ENCODE peak calls at places on chromosomes 4 and X, in six cellular contexts. R, X, S, W, T and P are unnamed samples.

GRCh38 chr4:61994036-61994435 is 793.9 kb downstream of the ADGRL3 start:
- DNase-seq in T (no peak), W (no peak), X (no peak), R (no peak), S (no peak), P (no peak)

GRCh38 chrX:124504106-124504983 is 158.0 kb downstream of the SH2D1A start:
- DNase-seq in T (no peak), X (no peak), S (no peak), R (no peak), W (no peak), P (no peak)

GRCh38 chrX:18620349-18620748 is 51.6 kb downstream of the RS1 start:
- DNase-seq in T (no peak), X (no peak), R (no peak), S (no peak), W (no peak), P (no peak)

GRCh38 chrX:148316446-148316845 is 184.0 kb upstream of the AFF2 start:
- DNase-seq in W (no peak), S (no peak), X (no peak), R (no peak), T (no peak), P (no peak)

GRCh38 chr4:88439161-88439760 is 17.7 kb upstream of the HERC5 start:
- DNase-seq in R (no peak), W (no peak), T (no peak), X (no peak), S (no peak), P (no peak)

GRCh38 chr4:154622598-154622997 is 10.1 kb upstream of the FGG start:
- DNase-seq in T (no peak), X (no peak), S (peak; percentile 66), R (no peak), W (no peak), P (peak; percentile 49)

GRCh38 chrX:2894885-2895292 is 34.2 kb downstream of the ARSD start:
- DNase-seq in T (no peak), R (no peak), X (no peak), W (no peak), S (no peak), P (no peak)

GRCh38 chr4:7638984-7639789 is 204.5 kb upstream of the PSAPL1 start:
- DNase-seq in R (no peak), W (no peak), S (no peak), T (no peak), X (no peak), P (no peak)

GRCh38 chr4:30757357-30757756 is 37.2 kb downstream of the PCDH7 start:
- DNase-seq in X (no peak), R (no peak), T (no peak), S (no peak), W (no peak), P (no peak)

GRCh38 chr4:13615162-13615561 is 12.4 kb downstream of the BOD1L1 start:
- DNase-seq in X (no peak), T (no peak), R (no peak), W (no peak), S (no peak), P (no peak)

GRCh38 chrX:71098302-71098701 is 2.7 kb downstream of the FOXO4 start:
- DNase-seq in T (peak; percentile 61), X (peak; percentile 80), W (peak; percentile 76), R (peak; percentile 65), S (peak; percentile 60), P (peak; percentile 60)

GRCh38 chrX:17737707-17738001 is 361 bp downstream of the SCML1 start:
- DNase-seq in T (no peak), X (peak; percentile 12), W (peak; percentile 17), S (no peak), R (no peak), P (peak; percentile 25)

GRCh38 chr4:164935363-164935762 is 42.1 kb downstream of the TRIM61 start:
- DNase-seq in T (no peak), W (no peak), X (no peak), S (peak; percentile 40), R (no peak), P (peak; percentile 49)

GRCh38 chrX:152614786-152615185 is 22.9 kb upstream of the GABRQ start:
- DNase-seq in W (no peak), X (no peak), T (no peak), S (no peak), R (no peak), P (no peak)

GRCh38 chrX:136048446-136048845 is 63.2 kb downstream of the SLC9A6 start:
- DNase-seq in R (no peak), S (no peak), W (no peak), T (no peak), X (no peak), P (no peak)

GRCh38 chr4:24853142-24853541 is 57.8 kb downstream of the SOD3 start:
- DNase-seq in T (no peak), R (no peak), S (no peak), W (no peak), X (no peak), P (no peak)

GRCh38 chr4:38519671-38520070 is 144.3 kb upstream of the KLF3 start:
- DNase-seq in T (no peak), X (no peak), S (no peak), W (no peak), R (no peak), P (no peak)

GRCh38 chr4:177569443-177569842 is 127.2 kb upstream of the AGA start:
- DNase-seq in X (no peak), T (no peak), S (no peak), R (no peak), W (no peak), P (no peak)

GRCh38 chr4:58760737-58761136 is 1650.6 kb upstream of the IGFBP7 start:
- DNase-seq in S (no peak), W (no peak), R (no peak), X (no peak), T (no peak), P (no peak)

GRCh38 chr4:128654465-128654864 is 155.0 kb upstream of the JADE1 start:
- DNase-seq in X (no peak), T (no peak), W (no peak), S (no peak), R (no peak), P (no peak)

GRCh38 chr4:94758141-94758699 is 465 bp downstream of the BMPR1B start:
- DNase-seq in W (peak; percentile 10), R (peak; percentile 56), T (peak; percentile 49), S (no peak), X (no peak), P (peak; percentile 82)

GRCh38 chrX:12958059-12958458 is 16.9 kb upstream of the TMSB4X start:
- DNase-seq in X (no peak), T (no peak), W (no peak), S (peak; percentile 33), R (no peak), P (no peak)

GRCh38 chrX:2547746-2548145 is 47.0 kb upstream of the DHRSX start:
- DNase-seq in X (no peak), R (no peak), S (no peak), W (no peak), T (no peak), P (no peak)

GRCh38 chr4:16824278-16824806 is 74.1 kb downstream of the LDB2 start:
- DNase-seq in X (no peak), R (no peak), S (no peak), W (no peak), T (no peak), P (no peak)

GRCh38 chr4:87499415-87500106 is 29.6 kb downstream of the SPARCL1 start:
- DNase-seq in S (peak; percentile 48), W (no peak), X (no peak), T (no peak), R (no peak), P (no peak)

GRCh38 chrX:18674417-18674787 is 2.5 kb upstream of the RS1 start:
- DNase-seq in X (no peak), S (peak; percentile 36), T (peak; percentile 34), W (peak; percentile 35), R (peak; percentile 58), P (peak; percentile 35)

GRCh38 chr4:43990968-43991367 is 457.6 kb downstream of the KCTD8 start:
- DNase-seq in S (no peak), R (no peak), T (no peak), W (no peak), X (no peak), P (no peak)

GRCh38 chr4:88583643-88584470 is 8.4 kb upstream of the HERC3 start:
- DNase-seq in R (no peak), T (no peak), S (no peak), W (no peak), X (no peak), P (no peak)

GRCh38 chr4:83639849-83640493 is 104.1 kb downstream of the GPAT3 start:
- DNase-seq in W (peak; percentile 55), S (peak; percentile 68), X (peak; percentile 28), R (no peak), T (no peak), P (peak; percentile 54)

GRCh38 chr4:114734581-114734980 is 136.0 kb downstream of the UGT8 start:
- DNase-seq in W (no peak), S (no peak), T (no peak), X (no peak), R (no peak), P (peak; percentile 27)

GRCh38 chrX:53678667-53679066 is 7.9 kb downstream of the HUWE1 start:
- DNase-seq in T (no peak), X (no peak), S (no peak), R (no peak), W (no peak), P (peak; percentile 21)

GRCh38 chr4:181827246-181827645 is 416.0 kb upstream of the TENM3 start:
- DNase-seq in T (no peak), X (no peak), R (no peak), S (no peak), W (no peak), P (no peak)

GRCh38 chrX:110915120-110915519 is 119.5 kb upstream of the CHRDL1 start:
- DNase-seq in S (no peak), W (no peak), T (no peak), X (no peak), R (no peak), P (no peak)

GRCh38 chr4:71472946-71473345 is 134.1 kb downstream of the SLC4A4 start:
- DNase-seq in X (no peak), R (no peak), T (no peak), W (no peak), S (no peak), P (no peak)

GRCh38 chrX:132435222-132435621 is 53.6 kb downstream of the MBNL3 start:
- DNase-seq in X (no peak), T (no peak), R (no peak), W (no peak), S (no peak), P (peak; percentile 23)

GRCh38 chr4:7999279-7999678 is 59.6 kb upstream of the AFAP1 start:
- DNase-seq in X (no peak), T (no peak), W (no peak), R (no peak), S (no peak), P (no peak)

GRCh38 chr4:8133897-8134542 is 24.6 kb downstream of the ABLIM2 start:
- DNase-seq in T (no peak), X (no peak), R (no peak), W (no peak), S (no peak), P (no peak)